ENCODE peak calls at places on chromosomes 16 and 17, in six cellular contexts. One of them, this sample, is unnamed.

GRCh38 chr16:4679854-4680636 is 13.3 kb upstream of the NUDT16L1 start:
- DNase-seq in heart right ventricle: peak
- DNase-seq in fibroblast of lung: peak
- DNase-seq in NT2/D1: no peak
- DNase-seq in lower leg skin: no peak
- DNase-seq in A549: no peak
- DNase-seq in this sample: no peak

GRCh38 chr16:88083582-88083981 is 132.3 kb downstream of the BANP start:
- DNase-seq in A549: no peak
- DNase-seq in fibroblast of lung: no peak
- DNase-seq in heart right ventricle: no peak
- DNase-seq in NT2/D1: no peak
- DNase-seq in lower leg skin: no peak
- DNase-seq in this sample: no peak

GRCh38 chr16:19898924-19899604 is 14.4 kb upstream of the GPRC5B start:
- DNase-seq in NT2/D1: no peak
- DNase-seq in lower leg skin: no peak
- DNase-seq in fibroblast of lung: peak
- DNase-seq in heart right ventricle: no peak
- DNase-seq in A549: peak
- DNase-seq in this sample: peak

GRCh38 chr17:7591596-7591995 is 1.7 kb upstream of the SOX15 start:
- DNase-seq in lower leg skin: peak
- DNase-seq in fibroblast of lung: no peak
- DNase-seq in A549: no peak
- DNase-seq in NT2/D1: no peak
- DNase-seq in heart right ventricle: no peak
- DNase-seq in this sample: no peak

GRCh38 chr16:66459878-66460277 is 32.8 kb downstream of the BEAN1 start:
- DNase-seq in NT2/D1: no peak
- DNase-seq in fibroblast of lung: peak
- DNase-seq in lower leg skin: peak
- DNase-seq in A549: no peak
- DNase-seq in heart right ventricle: no peak
- DNase-seq in this sample: no peak

GRCh38 chr16:14289692-14290340 is 218.7 kb downstream of the MRTFB start:
- DNase-seq in NT2/D1: no peak
- DNase-seq in lower leg skin: peak
- DNase-seq in fibroblast of lung: no peak
- DNase-seq in A549: peak
- DNase-seq in heart right ventricle: no peak
- DNase-seq in this sample: peak

GRCh38 chr17:36089888-36090836 is at the start of gene CCL3:
- DNase-seq in fibroblast of lung: no peak
- DNase-seq in NT2/D1: no peak
- DNase-seq in heart right ventricle: no peak
- DNase-seq in lower leg skin: no peak
- DNase-seq in A549: no peak
- DNase-seq in this sample: no peak

GRCh38 chr16:79066621-79067020 is 533.9 kb downstream of the MAF start:
- DNase-seq in fibroblast of lung: no peak
- DNase-seq in heart right ventricle: no peak
- DNase-seq in NT2/D1: no peak
- DNase-seq in A549: no peak
- DNase-seq in lower leg skin: no peak
- DNase-seq in this sample: no peak

GRCh38 chr17:42421479-42422332 is 1.4 kb downstream of the CAVIN1 start:
- DNase-seq in NT2/D1: no peak
- DNase-seq in lower leg skin: no peak
- DNase-seq in heart right ventricle: peak
- DNase-seq in A549: no peak
- DNase-seq in fibroblast of lung: peak
- DNase-seq in this sample: peak

GRCh38 chr17:39152134-39152884 is 872 bp upstream of the PLXDC1 start:
- DNase-seq in fibroblast of lung: no peak
- DNase-seq in heart right ventricle: peak
- DNase-seq in NT2/D1: no peak
- DNase-seq in lower leg skin: peak
- DNase-seq in A549: no peak
- DNase-seq in this sample: no peak

GRCh38 chr17:75487351-75488070 is 27.8 kb downstream of the CASKIN2 start:
- DNase-seq in fibroblast of lung: no peak
- DNase-seq in A549: no peak
- DNase-seq in NT2/D1: no peak
- DNase-seq in lower leg skin: no peak
- DNase-seq in heart right ventricle: peak
- DNase-seq in this sample: peak

GRCh38 chr16:9438991-9439390 is 347.5 kb downstream of the HAPSTR1 start:
- DNase-seq in heart right ventricle: no peak
- DNase-seq in lower leg skin: no peak
- DNase-seq in A549: no peak
- DNase-seq in NT2/D1: no peak
- DNase-seq in fibroblast of lung: no peak
- DNase-seq in this sample: no peak

GRCh38 chr16:64823676-64824075 is 298.2 kb downstream of the CDH11 start:
- DNase-seq in lower leg skin: no peak
- DNase-seq in heart right ventricle: no peak
- DNase-seq in A549: no peak
- DNase-seq in fibroblast of lung: no peak
- DNase-seq in NT2/D1: no peak
- DNase-seq in this sample: no peak

GRCh38 chr16:10940501-10941079 is 1.7 kb downstream of the DEXI start:
- DNase-seq in lower leg skin: no peak
- DNase-seq in NT2/D1: no peak
- DNase-seq in fibroblast of lung: no peak
- DNase-seq in heart right ventricle: no peak
- DNase-seq in A549: no peak
- DNase-seq in this sample: no peak

GRCh38 chr17:64236827-64237403 is 26.1 kb downstream of the TEX2 start:
- DNase-seq in lower leg skin: no peak
- DNase-seq in A549: peak
- DNase-seq in heart right ventricle: no peak
- DNase-seq in fibroblast of lung: peak
- DNase-seq in NT2/D1: no peak
- DNase-seq in this sample: no peak

GRCh38 chr16:79770244-79771064 is 169.9 kb upstream of the MAF start:
- DNase-seq in fibroblast of lung: peak
- DNase-seq in heart right ventricle: peak
- DNase-seq in lower leg skin: peak
- DNase-seq in NT2/D1: peak
- DNase-seq in A549: peak
- DNase-seq in this sample: peak

GRCh38 chr16:83344014-83344413 is 463.8 kb upstream of the HSBP1 start:
- DNase-seq in fibroblast of lung: peak
- DNase-seq in lower leg skin: no peak
- DNase-seq in heart right ventricle: no peak
- DNase-seq in NT2/D1: no peak
- DNase-seq in A549: peak
- DNase-seq in this sample: peak

GRCh38 chr17:78338860-78339259 is 21.0 kb downstream of the SOCS3 start:
- DNase-seq in NT2/D1: no peak
- DNase-seq in heart right ventricle: no peak
- DNase-seq in A549: no peak
- DNase-seq in fibroblast of lung: no peak
- DNase-seq in lower leg skin: no peak
- DNase-seq in this sample: no peak

GRCh38 chr17:63349478-63350000 is 96.6 kb downstream of the CYB561 start:
- DNase-seq in fibroblast of lung: peak
- DNase-seq in A549: no peak
- DNase-seq in lower leg skin: no peak
- DNase-seq in NT2/D1: no peak
- DNase-seq in heart right ventricle: no peak
- DNase-seq in this sample: peak

GRCh38 chr16:1312903-1313302 is 3.5 kb downstream of the UBE2I start:
- DNase-seq in A549: no peak
- DNase-seq in fibroblast of lung: no peak
- DNase-seq in lower leg skin: no peak
- DNase-seq in NT2/D1: no peak
- DNase-seq in heart right ventricle: no peak
- DNase-seq in this sample: no peak

GRCh38 chr16:79267781-79268180 is 332.8 kb downstream of the MAF start:
- DNase-seq in NT2/D1: no peak
- DNase-seq in lower leg skin: peak
- DNase-seq in A549: no peak
- DNase-seq in fibroblast of lung: no peak
- DNase-seq in heart right ventricle: no peak
- DNase-seq in this sample: no peak

GRCh38 chr16:17269434-17269833 is 201.3 kb downstream of the XYLT1 start:
- DNase-seq in A549: no peak
- DNase-seq in fibroblast of lung: peak
- DNase-seq in lower leg skin: no peak
- DNase-seq in heart right ventricle: no peak
- DNase-seq in NT2/D1: no peak
- DNase-seq in this sample: peak

GRCh38 chr17:71417142-71417541 is 703.7 kb upstream of the SOX9 start:
- DNase-seq in lower leg skin: no peak
- DNase-seq in A549: no peak
- DNase-seq in NT2/D1: no peak
- DNase-seq in heart right ventricle: no peak
- DNase-seq in fibroblast of lung: no peak
- DNase-seq in this sample: no peak

DNA sequence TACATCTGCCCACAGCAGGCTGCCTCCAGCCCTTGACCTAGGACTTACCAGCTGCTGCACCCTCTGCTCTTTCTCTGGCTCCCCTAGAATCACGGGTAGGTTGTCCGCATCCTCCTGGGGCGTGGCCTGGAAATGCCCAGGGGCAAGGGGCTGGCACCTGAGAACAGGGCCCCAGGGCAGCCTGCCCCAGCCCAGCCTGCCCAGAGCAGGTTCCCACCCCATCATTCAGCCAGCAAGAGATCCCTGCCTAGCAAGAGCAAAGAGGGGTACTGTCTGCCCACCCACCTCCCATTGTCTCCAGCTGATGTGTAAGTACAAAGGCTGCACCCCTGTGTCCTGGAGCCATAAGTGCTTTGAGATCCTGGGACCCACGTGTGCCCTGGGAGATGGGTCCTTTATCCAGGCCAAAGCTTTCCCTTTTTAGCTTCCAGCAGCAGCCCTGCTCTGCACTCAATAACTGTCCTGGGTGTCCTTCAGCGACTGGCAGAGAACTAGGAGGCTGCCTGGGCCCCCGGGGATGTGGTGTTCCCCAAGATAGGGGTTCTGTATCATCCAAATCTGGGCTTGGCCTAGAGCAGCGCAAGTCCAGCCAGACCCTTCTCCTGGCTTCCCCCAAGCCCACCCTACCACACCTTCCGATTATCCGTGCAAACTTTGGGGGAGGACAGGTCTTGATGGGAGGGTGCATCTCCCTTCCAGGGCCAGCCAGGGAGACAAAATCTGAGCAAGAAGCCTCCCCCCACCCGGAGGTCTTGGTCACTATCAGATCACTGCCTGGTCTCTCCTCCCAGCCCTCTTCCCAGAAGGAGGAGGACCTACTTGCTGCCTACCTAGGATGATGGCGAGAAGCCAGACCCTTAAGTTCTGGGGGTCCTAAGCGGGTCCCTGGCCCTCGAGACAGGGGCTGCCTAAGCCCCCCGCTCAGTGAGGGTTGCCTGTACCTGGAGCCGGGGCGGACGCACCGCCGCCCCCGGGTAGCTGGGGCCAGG is 4.9 kb downstream of the TSPOAP1 start:
- DNase-seq in lower leg skin: no peak
- DNase-seq in heart right ventricle: no peak
- DNase-seq in fibroblast of lung: no peak
- DNase-seq in A549: no peak
- DNase-seq in NT2/D1: no peak
- DNase-seq in this sample: no peak
- H3K4me3 ChIP-seq in lower leg skin: peak
- H3K4me3 ChIP-seq in heart right ventricle: peak
- H3K4me3 ChIP-seq in fibroblast of lung: no peak
- H3K4me3 ChIP-seq in A549: no peak
- H3K4me3 ChIP-seq in NT2/D1: peak
- H3K4me3 ChIP-seq in this sample: peak

GRCh38 chr17:18187816-18188761 is 4.5 kb downstream of the ALKBH5 start:
- DNase-seq in fibroblast of lung: peak
- DNase-seq in NT2/D1: no peak
- DNase-seq in lower leg skin: no peak
- DNase-seq in heart right ventricle: peak
- DNase-seq in A549: no peak
- DNase-seq in this sample: peak
- H3K4me3 ChIP-seq in fibroblast of lung: peak
- H3K4me3 ChIP-seq in NT2/D1: no peak
- H3K4me3 ChIP-seq in lower leg skin: no peak
- H3K4me3 ChIP-seq in heart right ventricle: peak
- H3K4me3 ChIP-seq in A549: no peak
- H3K4me3 ChIP-seq in this sample: peak

DNA sequence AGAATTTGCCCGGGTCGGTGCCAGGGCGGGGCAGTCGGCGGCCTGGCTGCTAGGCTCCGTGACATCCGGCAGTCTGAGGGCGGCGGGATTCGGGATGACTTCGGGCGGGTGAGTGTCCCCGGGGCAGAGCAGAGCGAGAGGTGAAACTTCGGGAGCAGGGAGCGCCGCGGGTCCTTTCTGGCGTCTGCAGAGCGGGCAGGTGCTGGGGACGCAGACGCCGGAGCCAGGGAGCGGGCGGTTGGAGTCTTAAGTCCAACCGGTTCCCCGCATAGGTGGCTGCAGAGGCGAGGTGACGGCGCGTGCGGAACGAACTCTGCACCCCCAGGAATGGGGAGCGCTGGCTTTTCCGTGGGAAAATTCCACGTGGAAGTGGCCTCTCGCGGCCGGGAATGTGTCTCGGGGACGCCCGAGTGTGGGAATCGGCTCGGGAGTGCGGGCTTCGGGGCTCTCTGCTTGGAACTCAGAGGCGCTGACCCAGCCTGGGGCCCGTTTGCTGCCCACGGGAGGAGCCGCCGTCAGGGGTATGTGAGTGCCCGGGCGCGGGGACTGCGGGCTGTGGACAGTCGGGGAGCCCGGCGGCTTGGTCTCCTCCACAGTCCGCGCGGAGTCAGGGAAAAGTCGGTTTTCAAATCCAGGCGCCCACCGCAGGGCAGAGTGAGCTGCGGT is at the start of gene B4GALNT2:
- DNase-seq in heart right ventricle: no peak
- DNase-seq in A549: peak
- DNase-seq in lower leg skin: no peak
- DNase-seq in fibroblast of lung: peak
- DNase-seq in NT2/D1: no peak
- DNase-seq in this sample: no peak
- H3K4me3 ChIP-seq in heart right ventricle: peak
- H3K4me3 ChIP-seq in A549: peak
- H3K4me3 ChIP-seq in lower leg skin: no peak
- H3K4me3 ChIP-seq in fibroblast of lung: peak
- H3K4me3 ChIP-seq in NT2/D1: peak
- H3K4me3 ChIP-seq in this sample: peak

DNA sequence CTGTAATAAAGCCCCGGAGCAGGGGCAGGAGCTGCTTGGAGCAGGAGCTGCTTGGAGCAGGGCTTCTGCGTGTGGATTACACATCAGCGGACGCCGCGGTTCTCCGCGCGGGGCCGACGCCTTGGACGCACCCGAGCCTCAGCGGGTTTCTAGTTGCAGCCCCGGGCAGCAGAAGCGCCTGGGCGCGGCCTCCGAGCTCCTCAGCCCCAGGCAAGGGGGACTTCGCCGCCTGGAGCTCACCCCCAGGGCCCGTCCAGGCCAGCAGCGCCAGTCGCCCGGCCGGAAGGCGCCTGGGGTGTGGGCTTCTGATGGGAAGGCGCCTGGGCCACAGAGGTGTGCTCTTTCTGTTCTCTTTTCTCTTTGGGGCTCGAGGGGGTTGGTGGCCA is 6.3 kb downstream of the FOXF1 start:
- DNase-seq in lower leg skin: no peak
- DNase-seq in NT2/D1: no peak
- DNase-seq in A549: no peak
- DNase-seq in heart right ventricle: no peak
- DNase-seq in fibroblast of lung: peak
- DNase-seq in this sample: no peak
- H3K4me3 ChIP-seq in lower leg skin: no peak
- H3K4me3 ChIP-seq in NT2/D1: peak
- H3K4me3 ChIP-seq in A549: no peak
- H3K4me3 ChIP-seq in heart right ventricle: no peak
- H3K4me3 ChIP-seq in fibroblast of lung: peak
- H3K4me3 ChIP-seq in this sample: no peak

GRCh38 chr17:44053130-44053872 is 13.2 kb downstream of the LSM12 start:
- DNase-seq in lower leg skin: no peak
- DNase-seq in NT2/D1: no peak
- DNase-seq in fibroblast of lung: no peak
- DNase-seq in heart right ventricle: no peak
- DNase-seq in A549: no peak
- DNase-seq in this sample: no peak
- H3K4me3 ChIP-seq in lower leg skin: no peak
- H3K4me3 ChIP-seq in NT2/D1: no peak
- H3K4me3 ChIP-seq in fibroblast of lung: no peak
- H3K4me3 ChIP-seq in heart right ventricle: no peak
- H3K4me3 ChIP-seq in A549: no peak
- H3K4me3 ChIP-seq in this sample: no peak

This sample was measured in cardiac fibroblast.